ENCODE peak calls at places on chromosomes 13 and 19, in eight cellular contexts. D is activated CD4-positive, alpha-beta T cell treated with anti-CD3 and anti-CD28 coated beads, Interleukin-2, amount 10 ng/mL, durations not matched to agents 7 days and 5 days; Q is EH; U is stomach; C is nephron progenitor cell; T is HEK293T; V is K562; G is naive thymus-derived CD4-positive, alpha-beta T cell. S is an unnamed sample.

GRCh38 chr19:49085868-49086232 is 599 bp downstream of the SNRNP70 start:
- DNase-seq in D (no peak), Q (no peak), U (no peak), C (no peak), T (no peak), V (no peak), G (no peak), S (no peak)

GRCh38 chr19:39085392-39085791 is 1.2 kb downstream of the ACP7 start:
- DNase-seq in D (no peak), Q (no peak), U (no peak), C (no peak), T (no peak), V (no peak), G (no peak), S (no peak)

GRCh38 chr19:11780431-11781020 is 13.7 kb downstream of the ZNF441 start:
- DNase-seq in D (no peak), Q (no peak), U (no peak), C (no peak), T (no peak), V (no peak), G (no peak), S (no peak)

GRCh38 chr13:111915104-111915551 is 151.8 kb upstream of the SOX1 start:
- DNase-seq in D (no peak), Q (no peak), U (no peak), C (no peak), T (no peak), V (no peak), G (no peak), S (peak)

GRCh38 chr19:53915000-53915399 is 5.9 kb downstream of the CACNG7 start:
- DNase-seq in D (no peak), Q (no peak), U (no peak), C (peak), T (peak), V (peak), G (no peak), S (no peak)

GRCh38 chr13:99062593-99062992 is 84.7 kb upstream of the DOCK9 start:
- DNase-seq in D (no peak), Q (peak), U (no peak), C (no peak), T (no peak), V (no peak), G (no peak), S (no peak)

GRCh38 chr13:105116966-105117365 is 1418.5 kb downstream of the EFNB2 start:
- DNase-seq in D (no peak), Q (no peak), U (no peak), C (no peak), T (no peak), V (no peak), G (no peak), S (no peak)

GRCh38 chr13:113582841-113583631 is 1.5 kb upstream of the TFDP1 start:
- DNase-seq in D (no peak), Q (no peak), U (peak), C (no peak), T (no peak), V (no peak), G (no peak), S (peak)

GRCh38 chr19:15283141-15283885 is 49.0 kb downstream of the BRD4 start:
- DNase-seq in D (no peak), Q (peak), U (no peak), C (no peak), T (no peak), V (no peak), G (no peak), S (no peak)

GRCh38 chr13:106103779-106104178 is 431.7 kb downstream of the EFNB2 start:
- DNase-seq in D (no peak), Q (peak), U (no peak), C (no peak), T (no peak), V (no peak), G (no peak), S (no peak)

GRCh38 chr19:19595171-19595701 is 23.3 kb downstream of the PBX4 start:
- DNase-seq in D (no peak), Q (peak), U (peak), C (no peak), T (no peak), V (no peak), G (no peak), S (no peak)

GRCh38 chr13:44903596-44903995 is 85.7 kb downstream of the NUFIP1 start:
- DNase-seq in D (no peak), Q (peak), U (peak), C (no peak), T (no peak), V (no peak), G (no peak), S (peak)

GRCh38 chr19:39542198-39542597 is 2.2 kb upstream of the EID2 start:
- DNase-seq in D (no peak), Q (no peak), U (no peak), C (no peak), T (no peak), V (no peak), G (no peak), S (no peak)

GRCh38 chr19:46374526-46375475 is 27.9 kb downstream of the PPP5C start:
- DNase-seq in D (no peak), Q (no peak), U (no peak), C (no peak), T (no peak), V (no peak), G (no peak), S (no peak)

GRCh38 chr19:17671906-17672305 is 16.2 kb downstream of the UNC13A start:
- DNase-seq in D (peak), Q (peak), U (no peak), C (no peak), T (peak), V (peak), G (no peak), S (no peak)

GRCh38 chr13:25525884-25526283 is 154.1 kb downstream of the ATP8A2 start:
- DNase-seq in D (no peak), Q (no peak), U (no peak), C (no peak), T (no peak), V (no peak), G (no peak), S (no peak)

GRCh38 chr19:38216785-38217746 is 7.0 kb downstream of the DPF1 start:
- DNase-seq in D (no peak), Q (no peak), U (no peak), C (peak), T (no peak), V (peak), G (no peak), S (no peak)

GRCh38 chr19:2255112-2255845 is 938 bp downstream of the JSRP1 start:
- DNase-seq in D (no peak), Q (no peak), U (no peak), C (no peak), T (no peak), V (no peak), G (no peak), S (no peak)

GRCh38 chr19:15631817-15632216 is 8.9 kb upstream of the CYP4F3 start:
- DNase-seq in D (peak), Q (peak), U (no peak), C (no peak), T (peak), V (peak), G (no peak), S (no peak)

GRCh38 chr19:39082745-39083598 is 1.2 kb upstream of the ACP7 start:
- DNase-seq in D (no peak), Q (no peak), U (no peak), C (no peak), T (no peak), V (no peak), G (no peak), S (no peak)

S was measured in suprapubic skin.